ENCODE peak calls at places on chromosomes 4 and X, in six cellular contexts. A is fibroblast of the conjunctiva, G is GM23248, F is IMR-90, C is brain microvascular endothelial cell, J is HT1080. R is an unnamed sample.

GRCh38 chr4:19540859-19541258 is 710.8 kb upstream of the SLIT2 start:
- DNase-seq in C (no peak), F (no peak), J (no peak), A (no peak), G (no peak), R (no peak)

GRCh38 chrX:148574247-148574973 is 74.0 kb downstream of the AFF2 start:
- DNase-seq in C (no peak), A (no peak), J (peak; percentile 64), G (peak; percentile 22), F (no peak), R (no peak)

GRCh38 chr4:112895785-112896184 is 153.7 kb upstream of the ANK2 start:
- DNase-seq in C (no peak), F (no peak), A (no peak), G (peak; percentile 59), J (peak; percentile 16), R (no peak)

GRCh38 chr4:145760961-145761929 is 81.3 kb downstream of the C4orf51 start:
- DNase-seq in F (no peak), J (no peak), A (no peak), G (no peak), C (no peak), R (no peak)

GRCh38 chrX:44183329-44183728 is 160.1 kb downstream of the EFHC2 start:
- DNase-seq in A (no peak), F (no peak), C (no peak), J (no peak), G (no peak), R (no peak)

GRCh38 chr4:100797356-100797755 is 279.5 kb upstream of the EMCN start:
- DNase-seq in J (no peak), F (no peak), C (no peak), G (no peak), A (no peak), R (no peak)

GRCh38 chr4:40057540-40058091 is 966 bp downstream of the N4BP2 start:
- DNase-seq in F (peak; percentile 96), J (peak; percentile 91), G (peak; percentile 97), C (peak; percentile 96), A (peak; percentile 95), R (peak; percentile 94)

GRCh38 chrX:56068274-56068758 is 163.8 kb upstream of the KLF8 start:
- DNase-seq in F (no peak), A (no peak), G (no peak), J (no peak), C (no peak), R (no peak)

GRCh38 chr4:113292371-113293042 is 243.1 kb downstream of the ANK2 start:
- DNase-seq in F (peak; percentile 71), C (no peak), G (peak; percentile 53), J (no peak), A (peak; percentile 63), R (peak; percentile 48)

GRCh38 chrX:69060631-69061408 is 104.4 kb downstream of the PJA1 start:
- DNase-seq in G (peak; percentile 30), C (no peak), A (no peak), F (peak; percentile 31), J (peak; percentile 4), R (no peak)

GRCh38 chr4:173917255-173917960 is 366.1 kb downstream of the FBXO8 start:
- DNase-seq in G (peak; percentile 84), C (peak; percentile 31), A (no peak), J (peak; percentile 40), F (peak; percentile 79), R (peak; percentile 16)

GRCh38 chrX:318068-318738 is 393 bp downstream of the GTPBP6 start:
- DNase-seq in A (peak; percentile 98), G (peak; percentile 100), J (peak; percentile 95), F (peak; percentile 97), C (peak; percentile 99), R (peak; percentile 97)

GRCh38 chr4:128288689-128289106 is 1.1 kb upstream of the PGRMC2 start:
- DNase-seq in J (no peak), C (peak; percentile 46), F (peak; percentile 56), A (no peak), G (no peak), R (peak; percentile 6)

GRCh38 chrX:48459483-48459882 is 10.6 kb downstream of the SLC38A5 start:
- DNase-seq in A (no peak), G (no peak), C (no peak), F (no peak), J (no peak), R (no peak)

GRCh38 chr4:32985256-32985655 is 2265.1 kb downstream of the PCDH7 start:
- DNase-seq in J (peak; percentile 66), F (no peak), C (peak; percentile 20), A (peak; percentile 16), G (peak; percentile 67), R (no peak)

GRCh38 chrX:120120223-120120622 is 4.5 kb upstream of the RHOXF1 start:
- DNase-seq in F (peak; percentile 0), J (no peak), G (no peak), C (no peak), A (no peak), R (peak; percentile 59)

GRCh38 chr4:169234137-169234855 is 36.5 kb downstream of the SH3RF1 start:
- DNase-seq in G (no peak), C (no peak), F (no peak), J (no peak), A (no peak), R (no peak)

GRCh38 chr4:108839333-108839732 is 76.5 kb upstream of the ETNPPL start:
- DNase-seq in J (no peak), F (no peak), G (no peak), C (no peak), A (no peak), R (no peak)

GRCh38 chr4:104044369-104044768 is 324.6 kb upstream of the TACR3 start:
- DNase-seq in F (no peak), J (no peak), C (no peak), A (no peak), G (no peak), R (no peak)

GRCh38 chr4:20019310-20020015 is 232.2 kb upstream of the SLIT2 start:
- DNase-seq in J (peak; percentile 5), F (peak; percentile 55), C (peak; percentile 21), G (peak; percentile 59), A (no peak), R (no peak)